ENCODE peak calls at places on chromosomes 4 and X, in eight cellular contexts. N is T-helper 22 cell, I is NB4, J is endothelial cell, S is NCI-H82, A is GM12864, M is AG08396, T is heart right ventricle. H is an unnamed sample.

GRCh38 chrX:41259516-41259915 is 74.4 kb upstream of the DDX3X start:
- DNase-seq in J (no peak), N (no peak), S (peak), A (no peak), M (no peak), T (no peak), I (no peak), H (no peak)

GRCh38 chrX:103780701-103781402 is 4.2 kb downstream of the PLP1 start:
- DNase-seq in I (no peak), N (no peak), A (no peak), S (no peak), M (no peak), T (no peak), J (no peak), H (no peak)

GRCh38 chr4:123014038-123014437 is 91.6 kb upstream of the NUDT6 start:
- DNase-seq in M (no peak), I (no peak), S (no peak), J (no peak), A (no peak), T (no peak), N (no peak), H (no peak)

GRCh38 chr4:2091990-2092652 is 33.0 kb downstream of the NAT8L start:
- DNase-seq in S (no peak), I (no peak), J (no peak), M (no peak), N (no peak), T (no peak), A (no peak), H (no peak)

GRCh38 chr4:16194199-16194598 is 32.1 kb downstream of the TAPT1 start:
- DNase-seq in T (no peak), N (no peak), J (no peak), S (peak), A (no peak), I (no peak), M (no peak), H (no peak)

GRCh38 chr4:20028694-20029093 is 223.0 kb upstream of the SLIT2 start:
- DNase-seq in J (no peak), M (no peak), I (no peak), T (no peak), S (no peak), N (no peak), A (no peak), H (no peak)

GRCh38 chr4:173052439-173052838 is 116.2 kb upstream of the GALNT7 start:
- DNase-seq in M (no peak), N (no peak), A (no peak), I (no peak), T (no peak), S (no peak), J (no peak), H (no peak)

GRCh38 chr4:34178476-34178875 is 2065.8 kb downstream of the ARAP2 start:
- DNase-seq in M (no peak), T (no peak), I (no peak), N (no peak), A (no peak), J (no peak), S (no peak), H (no peak)

GRCh38 chr4:144562019-144562740 is 83.8 kb upstream of the HHIP start:
- DNase-seq in J (peak), S (peak), T (no peak), I (no peak), A (no peak), N (no peak), M (no peak), H (no peak)

GRCh38 chrX:112356031-112356430 is 273.5 kb upstream of the TRPC5 start:
- DNase-seq in J (no peak), M (no peak), T (no peak), N (no peak), I (no peak), S (no peak), A (no peak), H (no peak)

GRCh38 chr4:109359040-109359646 is 56.7 kb upstream of the COL25A1 start:
- DNase-seq in N (no peak), I (no peak), A (no peak), J (no peak), S (no peak), M (no peak), T (no peak), H (no peak)

GRCh38 chr4:160375746-160376452 is 1273.0 kb downstream of the RAPGEF2 start:
- DNase-seq in T (no peak), I (no peak), M (no peak), J (no peak), S (no peak), N (no peak), A (no peak), H (no peak)

H was measured in left ventricle myocardium superior.